ENCODE peak calls at places on chromosomes 4 and X, in five cellular contexts. R, Q, P, E and B are unnamed samples.

GRCh38 chrX:115968436-115969252 is 201.9 kb upstream of the AGTR2 start:
- DNase-seq in R (peak), Q (peak), P (no peak), E (peak), B (peak)

GRCh38 chr4:69800599-69800998 is 40.2 kb upstream of the SULT1B1 start:
- DNase-seq in P (no peak), E (no peak), R (no peak), Q (peak), B (no peak)

GRCh38 chr4:40601641-40602040 is 28.0 kb downstream of the RBM47 start:
- DNase-seq in R (no peak), E (no peak), Q (no peak), P (no peak), B (no peak)

GRCh38 chr4:44629280-44629866 is 22.1 kb downstream of the YIPF7 start:
- DNase-seq in R (no peak), Q (peak), P (no peak), E (peak), B (no peak)

GRCh38 chrX:53440631-53441517 is 6.7 kb upstream of the HSD17B10 start:
- DNase-seq in E (peak), P (no peak), R (peak), Q (peak), B (no peak)

GRCh38 chrX:45806410-45807121 is 605.9 kb upstream of the DIPK2B start:
- DNase-seq in P (no peak), R (no peak), E (no peak), Q (peak), B (no peak)

GRCh38 chr4:66475596-66475995 is 805.3 kb upstream of the EPHA5 start:
- DNase-seq in E (no peak), P (no peak), Q (no peak), R (no peak), B (no peak)

GRCh38 chr4:138734746-138735145 is 280.8 kb upstream of the NOCT start:
- DNase-seq in E (no peak), P (no peak), Q (peak), R (no peak), B (no peak)

GRCh38 chr4:67122029-67122428 is 423.3 kb downstream of the CENPC start:
- DNase-seq in R (no peak), P (no peak), E (no peak), Q (peak), B (no peak)

GRCh38 chrX:47458528-47458927 is 24.5 kb downstream of the ZNF41 start:
- DNase-seq in P (no peak), E (no peak), Q (no peak), R (no peak), B (no peak)

GRCh38 chr4:78056265-78057129 is 626 bp upstream of the FRAS1 start:
- DNase-seq in Q (peak), P (peak), E (peak), R (peak), B (peak)